ENCODE peak calls at places on chromosomes 13 and 19, in nine cellular contexts. Q is heart right ventricle; S is erythroblast; R is EH; M is pancreas; F is fibroblast of lung; Z is NCI-H1417; V is T follicular helper cell; G is stimulated activated CD4-positive, alpha-beta T cell treated with anti-CD3 and anti-CD28 coated beads, Interleukin-2, amount 100 ng/mL, for 24 hours. U is an unnamed sample.

GRCh38 chr13:66805657-66806056 is 424.5 kb downstream of the PCDH9 start:
- DNase-seq in Q (no peak), S (no peak), R (peak), M (no peak), F (peak), Z (no peak), V (no peak), G (no peak), U (no peak)

GRCh38 chr19:41887711-41888382 is 4.9 kb downstream of the ARHGEF1 start:
- DNase-seq in Q (no peak), S (no peak), R (peak), M (no peak), F (peak), Z (peak), V (peak), G (peak), U (no peak)

GRCh38 chr13:51148952-51149573 is 38.0 kb upstream of the C13orf42 start:
- DNase-seq in Q (no peak), S (peak), R (peak), M (no peak), F (peak), Z (peak), V (no peak), G (no peak), U (no peak)

GRCh38 chr19:2260341-2260751 is 4.1 kb upstream of the JSRP1 start:
- DNase-seq in Q (no peak), S (no peak), R (peak), M (no peak), F (peak), Z (no peak), V (no peak), G (no peak), U (no peak)

GRCh38 chr13:108915634-108916497 is 286.5 kb downstream of the MYO16 start:
- DNase-seq in Q (peak), S (peak), R (peak), M (peak), F (peak), Z (peak), V (peak), G (peak), U (peak)

GRCh38 chr13:50714886-50715285 is 128.6 kb downstream of the DLEU7 start:
- DNase-seq in Q (no peak), S (no peak), R (no peak), M (no peak), F (no peak), Z (no peak), V (no peak), G (no peak), U (no peak)

GRCh38 chr13:51034906-51035305 is 76.2 kb downstream of the C13orf42 start:
- DNase-seq in Q (no peak), S (no peak), R (no peak), M (no peak), F (no peak), Z (no peak), V (no peak), G (no peak), U (no peak)

GRCh38 chr19:38304866-38305429 is 897 bp downstream of the C19orf33 start:
- DNase-seq in Q (peak), S (peak), R (no peak), M (peak), F (peak), Z (peak), V (no peak), G (no peak), U (no peak)

GRCh38 chr13:50006426-50007135 is 8.7 kb upstream of the KCNRG start:
- DNase-seq in Q (no peak), S (no peak), R (peak), M (no peak), F (peak), Z (no peak), V (no peak), G (no peak), U (no peak)

GRCh38 chr13:97879646-97880297 is 73.7 kb upstream of the IPO5 start:
- DNase-seq in Q (no peak), S (no peak), R (peak), M (no peak), F (peak), Z (no peak), V (no peak), G (no peak), U (no peak)